ENCODE peak calls at places on chromosomes 6 and 20, in nine cellular contexts. L, B, J, N, W, E, V, T and H are unnamed samples.

GRCh38 chr20:39775110-39775509 is 813.0 kb downstream of the DHX35 start:
- DNase-seq in L (no peak), N (no peak), J (peak), W (peak), V (peak), T (peak), B (peak), E (peak), H (peak)

GRCh38 chr6:108008363-108008762 is 50.4 kb upstream of the SEC63 start:
- DNase-seq in T (no peak), V (no peak), E (no peak), W (no peak), N (no peak), J (no peak), B (no peak), L (no peak), H (no peak)

GRCh38 chr6:47135772-47136171 is 93.6 kb upstream of the ADGRF1 start:
- DNase-seq in N (peak), B (peak), J (peak), L (peak), V (no peak), E (peak), W (no peak), T (no peak), H (peak)

GRCh38 chr6:14804444-14805210 is 441.2 kb upstream of the JARID2 start:
- DNase-seq in J (peak), N (peak), L (no peak), V (peak), T (peak), E (peak), W (peak), B (peak), H (peak)

GRCh38 chr6:15305496-15305895 is 59.6 kb downstream of the JARID2 start:
- DNase-seq in B (no peak), V (no peak), J (no peak), L (no peak), E (no peak), T (no peak), W (no peak), N (no peak), H (no peak)

GRCh38 chr20:17635320-17635673 is 46.7 kb downstream of the RRBP1 start:
- DNase-seq in V (no peak), T (no peak), L (no peak), W (no peak), J (no peak), E (no peak), B (no peak), N (no peak), H (no peak)

GRCh38 chr6:122663981-122664380 is 53.8 kb downstream of the PKIB start:
- DNase-seq in J (no peak), T (no peak), V (no peak), E (no peak), N (no peak), L (no peak), B (no peak), W (no peak), H (no peak)

GRCh38 chr6:43076928-43077809 is 1.1 kb downstream of the PTK7 start:
- DNase-seq in W (no peak), L (peak), B (peak), T (peak), J (peak), N (peak), V (no peak), E (peak), H (peak)

GRCh38 chr6:169863149-169863525 is 111.7 kb downstream of the ERMARD start:
- DNase-seq in N (no peak), J (no peak), V (no peak), B (no peak), W (no peak), L (no peak), E (no peak), T (peak), H (no peak)

GRCh38 chr6:95091823-95092436 is 485.4 kb upstream of the MANEA start:
- DNase-seq in L (peak), N (no peak), B (peak), J (peak), W (no peak), T (no peak), E (peak), V (no peak), H (peak)

GRCh38 chr6:19327684-19328083 is 509.5 kb upstream of the ID4 start:
- DNase-seq in B (no peak), T (no peak), N (no peak), J (no peak), E (no peak), V (no peak), L (no peak), W (no peak), H (no peak)

GRCh38 chr6:47905717-47906116 is 123.9 kb downstream of the OPN5 start:
- DNase-seq in W (no peak), E (no peak), B (no peak), L (no peak), V (no peak), T (no peak), J (no peak), N (no peak), H (no peak)

GRCh38 chr6:92339891-92340290 is 1079.5 kb downstream of the EPHA7 start:
- DNase-seq in N (no peak), J (no peak), B (no peak), W (no peak), L (no peak), E (no peak), T (no peak), V (no peak), H (no peak)

GRCh38 chr6:28809947-28810654 is 113.7 kb downstream of the TRIM27 start:
- DNase-seq in E (no peak), L (peak), V (no peak), J (peak), B (no peak), N (no peak), W (no peak), T (no peak), H (no peak)

GRCh38 chr6:2429032-2429431 is 183.6 kb upstream of the GMDS start:
- DNase-seq in J (no peak), N (no peak), B (no peak), E (no peak), W (no peak), T (no peak), L (no peak), V (no peak), H (no peak)

GRCh38 chr20:49727473-49727872 is 13.8 kb upstream of the B4GALT5 start:
- DNase-seq in E (no peak), N (no peak), L (no peak), T (no peak), V (no peak), W (no peak), B (no peak), J (no peak), H (no peak)

GRCh38 chr20:53493201-53493908 is 100.3 kb downstream of the ZNF217 start:
- DNase-seq in J (no peak), W (no peak), E (no peak), V (no peak), L (no peak), T (no peak), B (peak), N (no peak), H (no peak)

GRCh38 chr6:170463101-170463721 is 89.9 kb downstream of the PSMB1 start:
- DNase-seq in T (no peak), B (no peak), E (no peak), W (no peak), J (no peak), N (no peak), L (no peak), V (no peak), H (no peak)

GRCh38 chr6:26552640-26553189 is 14.5 kb downstream of the HMGN4 start:
- DNase-seq in N (no peak), W (no peak), E (no peak), V (no peak), J (peak), T (no peak), B (no peak), L (no peak), H (no peak)

GRCh38 chr20:43731469-43731868 is 4.7 kb upstream of the GTSF1L start:
- DNase-seq in T (no peak), E (peak), W (no peak), J (peak), B (peak), N (no peak), L (no peak), V (no peak), H (no peak)

GRCh38 chr6:30836957-30837356 is 47.4 kb upstream of the DDR1 start:
- DNase-seq in J (no peak), E (no peak), B (no peak), L (no peak), V (no peak), W (no peak), T (no peak), N (no peak), H (no peak)

GRCh38 chr6:659716-660581 is 3.0 kb upstream of the HUS1B start:
- DNase-seq in N (no peak), V (no peak), T (no peak), B (no peak), L (peak), J (no peak), W (no peak), E (no peak), H (no peak)

GRCh38 chr6:141734441-141734840 is 398.3 kb upstream of the GJE1 start:
- DNase-seq in L (no peak), B (no peak), E (no peak), T (no peak), N (no peak), J (no peak), V (no peak), W (no peak), H (no peak)

GRCh38 chr6:73394577-73395354 is at the start of gene DDX43:
- DNase-seq in E (no peak), N (no peak), L (peak), B (peak), T (peak), W (peak), J (no peak), V (peak), H (no peak)

GRCh38 chr6:119541132-119541905 is 191.8 kb upstream of the MAN1A1 start:
- DNase-seq in V (no peak), N (peak), T (no peak), J (peak), W (no peak), B (peak), E (peak), L (no peak), H (peak)

GRCh38 chr6:143843689-143844405 is 709 bp downstream of the LTV1 start:
- DNase-seq in B (peak), N (no peak), W (no peak), L (no peak), E (peak), T (no peak), V (no peak), J (peak), H (no peak)

GRCh38 chr20:55774628-55775027 is 230.7 kb downstream of the CBLN4 start:
- DNase-seq in N (no peak), L (no peak), V (no peak), J (no peak), T (no peak), E (no peak), W (no peak), B (no peak), H (no peak)

GRCh38 chr6:113447088-113447831 is 409.9 kb upstream of the MARCKS start:
- DNase-seq in W (no peak), J (peak), V (peak), E (peak), T (no peak), B (peak), L (no peak), N (peak), H (peak)

GRCh38 chr20:25280574-25281535 is 33.0 kb downstream of the PYGB start:
- DNase-seq in V (no peak), W (peak), B (no peak), L (no peak), T (no peak), E (no peak), J (no peak), N (no peak), H (no peak)

GRCh38 chr6:52552278-52552643 is 24.6 kb downstream of the TRAM2 start:
- DNase-seq in T (no peak), B (no peak), J (no peak), N (no peak), W (no peak), L (no peak), E (peak), V (no peak), H (no peak)

GRCh38 chr20:24610341-24611115 is 141.1 kb downstream of the SYNDIG1 start:
- DNase-seq in E (peak), V (no peak), J (no peak), B (no peak), L (peak), W (no peak), T (no peak), N (no peak), H (peak)